ENCODE peak calls at places on chromosomes 4 and X, in six cellular contexts. Q, A, Z, J, W and G are unnamed samples.

GRCh38 chr4:155207534-155208257 is 740 bp upstream of the NPY2R start:
- DNase-seq in Z (no peak), J (no peak), W (no peak), Q (no peak), A (no peak), G (peak; percentile 44)

GRCh38 chr4:61984260-61984909 is 784.3 kb downstream of the ADGRL3 start:
- DNase-seq in J (no peak), A (no peak), W (no peak), Q (no peak), Z (no peak), G (no peak)

GRCh38 chr4:154491341-154491679 is 289 bp downstream of the DCHS2 start:
- DNase-seq in Z (no peak), J (no peak), Q (no peak), W (no peak), A (peak; percentile 10), G (no peak)

GRCh38 chr4:139851639-139852038 is 186.0 kb downstream of the MGST2 start:
- DNase-seq in W (no peak), Q (no peak), A (no peak), Z (no peak), J (no peak), G (no peak)

GRCh38 chr4:2070421-2071251 is 11.5 kb downstream of the NAT8L start:
- DNase-seq in W (no peak), Z (no peak), Q (no peak), J (no peak), A (no peak), G (no peak)

GRCh38 chr4:153594208-153594607 is 89.9 kb upstream of the TLR2 start:
- DNase-seq in A (peak; percentile 21), J (no peak), Q (no peak), Z (no peak), W (no peak), G (no peak)

GRCh38 chrX:150465326-150465725 is 102.2 kb downstream of the MAMLD1 start:
- DNase-seq in Q (no peak), J (no peak), A (no peak), W (no peak), Z (no peak), G (no peak)

GRCh38 chr4:2818351-2818939 is 25.2 kb upstream of the ADD1 start:
- DNase-seq in W (no peak), A (no peak), Z (peak; percentile 23), Q (no peak), J (no peak), G (peak; percentile 41)

GRCh38 chr4:79917246-79917645 is 155.8 kb downstream of the ANTXR2 start:
- DNase-seq in Z (peak; percentile 18), Q (no peak), J (peak; percentile 29), A (peak; percentile 64), W (no peak), G (no peak)

GRCh38 chrX:734411-734810 is 103.8 kb downstream of the SHOX start:
- DNase-seq in Q (no peak), A (no peak), Z (no peak), J (no peak), W (no peak), G (no peak)

GRCh38 chr4:45063166-45063565 is 336.8 kb upstream of the GNPDA2 start:
- DNase-seq in J (no peak), A (no peak), Q (no peak), Z (no peak), W (no peak), G (no peak)

GRCh38 chrX:46582964-46583363 is 9.4 kb downstream of the CHST7 start:
- DNase-seq in Q (no peak), A (peak; percentile 83), W (no peak), J (no peak), Z (no peak), G (no peak)

GRCh38 chr4:185839204-185839712 is 27.3 kb upstream of the SORBS2 start:
- DNase-seq in W (no peak), Z (peak; percentile 42), A (peak; percentile 96), Q (no peak), J (no peak), G (no peak)

GRCh38 chr4:37977471-37978452 is 17.6 kb downstream of the PTTG2 start:
- DNase-seq in J (peak; percentile 84), W (peak; percentile 59), A (peak; percentile 60), Z (peak; percentile 82), Q (peak; percentile 47), G (peak; percentile 67)

GRCh38 chr4:94635172-94635571 is 122.6 kb upstream of the BMPR1B start:
- DNase-seq in Z (no peak), Q (no peak), W (no peak), A (peak; percentile 43), J (no peak), G (no peak)

GRCh38 chrX:147522986-147523385 is 388.7 kb upstream of the FMR1 start:
- DNase-seq in Q (no peak), J (no peak), A (no peak), W (no peak), Z (no peak), G (no peak)

GRCh38 chr4:114226178-114226577 is 246.7 kb upstream of the ARSJ start:
- DNase-seq in A (no peak), J (no peak), W (no peak), Z (no peak), Q (no peak), G (no peak)

GRCh38 chr4:36274158-36274557 is 7.3 kb upstream of the DTHD1 start:
- DNase-seq in W (no peak), Q (no peak), J (no peak), A (no peak), Z (no peak), G (no peak)

GRCh38 chrX:120290107-120290506 is 21.2 kb downstream of the TMEM255A start:
- DNase-seq in A (no peak), Z (no peak), W (no peak), J (no peak), Q (no peak), G (no peak)

GRCh38 chr4:153488006-153488718 is 22.0 kb downstream of the TMEM131L start:
- DNase-seq in J (peak; percentile 39), Q (peak; percentile 40), Z (peak; percentile 37), A (no peak), W (no peak), G (no peak)

GRCh38 chrX:5726246-5726645 is 502.4 kb downstream of the NLGN4X start:
- DNase-seq in J (no peak), Z (no peak), A (no peak), W (no peak), Q (no peak), G (no peak)

GRCh38 chr4:126611900-126612299 is 1020.9 kb upstream of the INTU start:
- DNase-seq in Q (no peak), A (peak; percentile 18), W (no peak), J (no peak), Z (no peak), G (no peak)

GRCh38 chrX:41300758-41301437 is 33.1 kb upstream of the DDX3X start:
- DNase-seq in A (peak; percentile 67), Q (no peak), J (no peak), Z (no peak), W (no peak), G (no peak)

GRCh38 chrX:49040376-49040955 is 2.7 kb downstream of the TFE3 start:
- DNase-seq in J (no peak), W (no peak), Z (no peak), A (peak; percentile 40), Q (no peak), G (no peak)

GRCh38 chr4:157706134-157706533 is 466.7 kb downstream of the GASK1B start:
- DNase-seq in Z (no peak), A (no peak), J (no peak), Q (no peak), W (no peak), G (no peak)

GRCh38 chr4:118224239-118224829 is 128.5 kb downstream of the PRSS12 start:
- DNase-seq in J (no peak), W (no peak), Z (no peak), A (peak; percentile 64), Q (no peak), G (no peak)

GRCh38 chrX:102535958-102536357 is 19.4 kb upstream of the TMSB15A start:
- DNase-seq in A (no peak), J (no peak), Z (no peak), W (no peak), Q (no peak), G (no peak)

GRCh38 chrX:130485870-130486269 is 84.1 kb downstream of the RBMX2 start:
- DNase-seq in W (no peak), J (no peak), A (no peak), Z (no peak), Q (no peak), G (no peak)

GRCh38 chrX:71622347-71623104 is 4.2 kb upstream of the CXCR3 start:
- DNase-seq in Z (peak; percentile 83), A (peak; percentile 66), Q (peak; percentile 6), W (peak; percentile 58), J (peak; percentile 56), G (peak; percentile 30)

GRCh38 chr4:147122697-147123472 is 177.2 kb upstream of the TTC29 start:
- DNase-seq in Q (no peak), J (no peak), Z (no peak), A (no peak), W (no peak), G (no peak)

GRCh38 chr4:55947912-55948725 is 626 bp upstream of the CEP135 start:
- DNase-seq in A (peak; percentile 94), W (no peak), J (no peak), Z (no peak), Q (peak; percentile 3), G (no peak)

GRCh38 chrX:148854351-148854750 is 353.9 kb downstream of the AFF2 start:
- DNase-seq in A (no peak), W (no peak), Q (no peak), Z (no peak), J (no peak), G (no peak)

GRCh38 chr4:185128272-185129119 is 14.6 kb upstream of the SLC25A4 start:
- DNase-seq in Z (peak; percentile 37), A (peak; percentile 38), J (no peak), W (no peak), Q (peak; percentile 1), G (peak; percentile 71)

GRCh38 chr4:138494931-138495330 is 252.8 kb upstream of the SLC7A11 start:
- DNase-seq in J (no peak), A (peak; percentile 55), Q (no peak), W (no peak), Z (no peak), G (no peak)